ENCODE peak calls at places on chromosome 13, in eight cellular contexts. One of them, this sample, is unnamed. For H3K9me3, the result is how much of the 10 kb centered on the place peaks cover.

GRCh38 chr13:98142427-98143156 is at the start of gene FARP1:
- DNase-seq in breast epithelium: peak
- DNase-seq in sigmoid colon: peak
- DNase-seq in spleen: peak
- DNase-seq in GM12878: no peak
- DNase-seq in Panc1: no peak
- DNase-seq in HCT116: peak
- DNase-seq in stomach: peak
- DNase-seq in this sample: no peak

GRCh38 chr13:109205315-109205714 is 575.9 kb downstream of the MYO16 start:
- DNase-seq in spleen: no peak
- DNase-seq in HCT116: no peak
- DNase-seq in Panc1: no peak
- DNase-seq in GM12878: no peak
- DNase-seq in breast epithelium: no peak
- DNase-seq in stomach: no peak
- DNase-seq in sigmoid colon: no peak
- DNase-seq in this sample: no peak

GRCh38 chr13:19862511-19863313 is 737 bp downstream of the ZMYM5 start:
- DNase-seq in HCT116: no peak
- DNase-seq in breast epithelium: no peak
- DNase-seq in stomach: peak
- DNase-seq in spleen: peak
- DNase-seq in sigmoid colon: peak
- DNase-seq in GM12878: no peak
- DNase-seq in Panc1: no peak
- DNase-seq in this sample: no peak

GRCh38 chr13:51479199-51479523 is 26.3 kb upstream of the INTS6 start:
- DNase-seq in GM12878: no peak
- DNase-seq in stomach: no peak
- DNase-seq in breast epithelium: no peak
- DNase-seq in sigmoid colon: no peak
- DNase-seq in HCT116: no peak
- DNase-seq in Panc1: no peak
- DNase-seq in spleen: no peak
- DNase-seq in this sample: no peak

GRCh38 chr13:109862627-109863026 is 76.2 kb upstream of the IRS2 start:
- DNase-seq in HCT116: peak
- DNase-seq in breast epithelium: no peak
- DNase-seq in stomach: no peak
- DNase-seq in sigmoid colon: no peak
- DNase-seq in GM12878: no peak
- DNase-seq in Panc1: no peak
- DNase-seq in spleen: no peak
- DNase-seq in this sample: no peak

GRCh38 chr13:48163066-48163465 is 68.2 kb upstream of the MED4 start:
- DNase-seq in HCT116: no peak
- DNase-seq in sigmoid colon: no peak
- DNase-seq in breast epithelium: no peak
- DNase-seq in stomach: no peak
- DNase-seq in GM12878: no peak
- DNase-seq in Panc1: no peak
- DNase-seq in spleen: no peak
- DNase-seq in this sample: no peak

GRCh38 chr13:98429977-98430785 is 146.7 kb downstream of the STK24 start:
- DNase-seq in stomach: no peak
- DNase-seq in HCT116: no peak
- DNase-seq in spleen: no peak
- DNase-seq in GM12878: no peak
- DNase-seq in Panc1: no peak
- DNase-seq in sigmoid colon: no peak
- DNase-seq in breast epithelium: no peak
- DNase-seq in this sample: no peak

GRCh38 chr13:94657167-94657566 is 55.2 kb downstream of the SOX21 start:
- DNase-seq in HCT116: no peak
- DNase-seq in Panc1: no peak
- DNase-seq in spleen: no peak
- DNase-seq in sigmoid colon: no peak
- DNase-seq in GM12878: no peak
- DNase-seq in stomach: no peak
- DNase-seq in breast epithelium: no peak
- DNase-seq in this sample: no peak

GRCh38 chr13:46899801-46900200 is 2.9 kb upstream of the HTR2A start:
- DNase-seq in stomach: no peak
- DNase-seq in breast epithelium: no peak
- DNase-seq in spleen: no peak
- DNase-seq in Panc1: no peak
- DNase-seq in sigmoid colon: no peak
- DNase-seq in GM12878: no peak
- DNase-seq in HCT116: no peak
- DNase-seq in this sample: no peak

GRCh38 chr13:100290165-100290801 is 201.4 kb downstream of the PCCA start:
- DNase-seq in HCT116: no peak
- DNase-seq in breast epithelium: no peak
- DNase-seq in Panc1: no peak
- DNase-seq in spleen: no peak
- DNase-seq in GM12878: no peak
- DNase-seq in stomach: no peak
- DNase-seq in sigmoid colon: no peak
- DNase-seq in this sample: no peak

GRCh38 chr13:58630794-58631193 is 999.2 kb downstream of the PCDH17 start:
- DNase-seq in GM12878: no peak
- DNase-seq in spleen: no peak
- DNase-seq in stomach: no peak
- DNase-seq in breast epithelium: no peak
- DNase-seq in sigmoid colon: no peak
- DNase-seq in Panc1: no peak
- DNase-seq in HCT116: no peak
- DNase-seq in this sample: no peak

GRCh38 chr13:93690139-93690538 is 463.5 kb downstream of the GPC6 start:
- DNase-seq in HCT116: no peak
- DNase-seq in stomach: no peak
- DNase-seq in GM12878: no peak
- DNase-seq in breast epithelium: no peak
- DNase-seq in sigmoid colon: no peak
- DNase-seq in spleen: no peak
- DNase-seq in Panc1: no peak
- DNase-seq in this sample: no peak

GRCh38 chr13:79516590-79516989 is 35.6 kb downstream of the NDFIP2 start:
- DNase-seq in GM12878: no peak
- DNase-seq in Panc1: no peak
- DNase-seq in stomach: peak
- DNase-seq in spleen: no peak
- DNase-seq in HCT116: no peak
- DNase-seq in sigmoid colon: no peak
- DNase-seq in breast epithelium: no peak
- DNase-seq in this sample: no peak

GRCh38 chr13:76398426-76398825 is 487.8 kb downstream of the KCTD12 start:
- DNase-seq in Panc1: no peak
- DNase-seq in stomach: no peak
- DNase-seq in spleen: no peak
- DNase-seq in GM12878: no peak
- DNase-seq in sigmoid colon: no peak
- DNase-seq in HCT116: no peak
- DNase-seq in breast epithelium: no peak
- DNase-seq in this sample: no peak

GRCh38 chr13:87893982-87894527 is 222.9 kb downstream of the SLITRK5 start:
- DNase-seq in Panc1: no peak
- DNase-seq in spleen: no peak
- DNase-seq in HCT116: no peak
- DNase-seq in stomach: no peak
- DNase-seq in GM12878: no peak
- DNase-seq in breast epithelium: no peak
- DNase-seq in sigmoid colon: no peak
- DNase-seq in this sample: no peak

GRCh38 chr13:112177889-112178288 is 110.9 kb downstream of the SOX1 start:
- DNase-seq in HCT116: no peak
- DNase-seq in Panc1: no peak
- DNase-seq in sigmoid colon: no peak
- DNase-seq in GM12878: no peak
- DNase-seq in stomach: no peak
- DNase-seq in spleen: no peak
- DNase-seq in breast epithelium: no peak
- DNase-seq in this sample: no peak
- H3K9me3 ChIP-seq in HCT116: under half
- H3K9me3 ChIP-seq in Panc1: under half
- H3K9me3 ChIP-seq in sigmoid colon: under half
- H3K9me3 ChIP-seq in GM12878: under half
- H3K9me3 ChIP-seq in stomach: under half
- H3K9me3 ChIP-seq in spleen: under half
- H3K9me3 ChIP-seq in breast epithelium: under half
- H3K9me3 ChIP-seq in this sample: under half

DNA sequence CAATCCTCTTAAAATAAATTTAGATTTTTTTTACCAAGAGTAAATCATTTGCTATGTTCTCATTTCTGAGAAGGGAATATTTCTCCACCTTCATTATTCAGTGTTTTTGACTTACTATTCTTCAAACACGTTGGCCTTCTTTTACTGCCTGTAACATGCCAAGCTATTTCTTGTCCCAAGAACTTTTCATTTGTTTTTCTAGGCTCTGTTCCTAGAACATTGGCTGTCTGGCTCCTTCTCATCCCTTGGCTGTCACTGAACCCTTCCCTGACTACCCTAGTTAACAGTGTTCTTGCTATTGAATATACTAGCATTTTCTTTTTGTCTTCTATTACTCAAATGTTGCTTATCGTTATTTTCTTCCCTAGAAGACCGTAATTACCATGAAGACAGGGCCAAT is 248.1 kb downstream of the ITGBL1 start:
- DNase-seq in sigmoid colon: no peak
- DNase-seq in stomach: no peak
- DNase-seq in GM12878: no peak
- DNase-seq in Panc1: no peak
- DNase-seq in HCT116: no peak
- DNase-seq in spleen: no peak
- DNase-seq in breast epithelium: no peak
- DNase-seq in this sample: no peak
- TF ChIP-seq POLR2AphosphoS5 in sigmoid colon: no peak
- TF ChIP-seq POLR2AphosphoS5 in stomach: no peak
- TF ChIP-seq POLR2AphosphoS5 in GM12878: no peak
- TF ChIP-seq POLR2AphosphoS5 in Panc1: no peak
- TF ChIP-seq POLR2AphosphoS5 in HCT116: no peak
- TF ChIP-seq POLR2AphosphoS5 in spleen: no peak
- TF ChIP-seq POLR2AphosphoS5 in breast epithelium: no peak
- TF ChIP-seq POLR2AphosphoS5 in this sample: no peak

GRCh38 chr13:103009061-103009840 is 57.0 kb downstream of the SLC10A2 start:
- DNase-seq in HCT116: no peak
- DNase-seq in stomach: no peak
- DNase-seq in sigmoid colon: no peak
- DNase-seq in breast epithelium: no peak
- DNase-seq in GM12878: no peak
- DNase-seq in spleen: no peak
- DNase-seq in Panc1: no peak
- DNase-seq in this sample: no peak

GRCh38 chr13:103002279-103002678 is 63.9 kb downstream of the SLC10A2 start:
- DNase-seq in GM12878: no peak
- DNase-seq in HCT116: no peak
- DNase-seq in spleen: no peak
- DNase-seq in Panc1: no peak
- DNase-seq in sigmoid colon: no peak
- DNase-seq in breast epithelium: no peak
- DNase-seq in stomach: no peak
- DNase-seq in this sample: no peak

GRCh38 chr13:103007427-103007762 is 58.8 kb downstream of the SLC10A2 start:
- DNase-seq in HCT116: no peak
- DNase-seq in Panc1: no peak
- DNase-seq in spleen: no peak
- DNase-seq in stomach: no peak
- DNase-seq in breast epithelium: no peak
- DNase-seq in GM12878: no peak
- DNase-seq in sigmoid colon: no peak
- DNase-seq in this sample: no peak

GRCh38 chr13:103004790-103005307 is 61.4 kb downstream of the SLC10A2 start:
- DNase-seq in HCT116: no peak
- DNase-seq in spleen: no peak
- DNase-seq in Panc1: no peak
- DNase-seq in GM12878: no peak
- DNase-seq in sigmoid colon: no peak
- DNase-seq in stomach: no peak
- DNase-seq in breast epithelium: no peak
- DNase-seq in this sample: no peak

DNA sequence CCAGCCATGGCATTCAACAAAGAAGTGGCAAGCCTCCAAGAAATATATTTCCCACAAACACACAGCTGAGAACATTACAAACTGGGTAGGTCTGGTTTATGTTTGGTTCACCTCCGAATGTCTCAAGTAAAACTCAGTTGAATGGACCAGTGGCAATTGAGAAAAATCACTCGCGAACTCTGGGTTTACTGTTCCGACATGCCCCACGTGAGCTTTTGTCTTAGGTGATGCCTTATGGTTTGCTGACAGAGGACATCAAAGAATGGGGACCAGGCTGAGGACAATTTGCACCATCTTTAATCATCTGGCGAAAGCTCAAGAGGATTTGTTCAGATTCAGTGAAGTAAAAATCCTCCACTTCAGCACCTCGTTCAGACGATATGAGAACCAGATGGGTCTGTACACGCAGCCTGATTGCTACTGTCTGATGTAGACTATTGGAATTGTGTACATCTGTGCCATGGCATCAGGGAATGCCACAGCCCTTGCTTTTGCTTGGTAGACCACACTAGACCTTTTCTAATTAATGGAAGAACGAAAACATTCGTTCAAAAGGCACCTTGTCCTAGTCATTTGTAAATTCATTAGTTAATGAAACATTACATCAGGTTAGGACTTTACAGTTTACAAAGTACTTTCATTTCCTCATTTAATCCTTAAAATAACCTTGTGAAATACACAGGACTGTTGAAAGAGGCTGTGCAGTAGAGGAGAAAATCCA is 59.4 kb downstream of the SLC10A2 start:
- DNase-seq in spleen: no peak
- DNase-seq in HCT116: no peak
- DNase-seq in stomach: no peak
- DNase-seq in sigmoid colon: no peak
- DNase-seq in Panc1: no peak
- DNase-seq in breast epithelium: no peak
- DNase-seq in GM12878: peak
- DNase-seq in this sample: no peak
- H3K9me3 ChIP-seq in spleen: under half
- H3K9me3 ChIP-seq in HCT116: under half
- H3K9me3 ChIP-seq in stomach: under half
- H3K9me3 ChIP-seq in sigmoid colon: under half
- H3K9me3 ChIP-seq in Panc1: under half
- H3K9me3 ChIP-seq in breast epithelium: under half
- H3K9me3 ChIP-seq in GM12878: under half
- H3K9me3 ChIP-seq in this sample: under half

GRCh38 chr13:30196025-30196424 is 111.3 kb downstream of the KATNAL1 start:
- DNase-seq in HCT116: peak
- DNase-seq in breast epithelium: no peak
- DNase-seq in stomach: no peak
- DNase-seq in sigmoid colon: no peak
- DNase-seq in GM12878: no peak
- DNase-seq in spleen: no peak
- DNase-seq in Panc1: no peak
- DNase-seq in this sample: no peak
- TF ChIP-seq POLR2AphosphoS5 in HCT116: no peak
- TF ChIP-seq POLR2AphosphoS5 in breast epithelium: no peak
- TF ChIP-seq POLR2AphosphoS5 in stomach: no peak
- TF ChIP-seq POLR2AphosphoS5 in sigmoid colon: no peak
- TF ChIP-seq POLR2AphosphoS5 in GM12878: no peak
- TF ChIP-seq POLR2AphosphoS5 in spleen: no peak
- TF ChIP-seq POLR2AphosphoS5 in Panc1: no peak
- TF ChIP-seq POLR2AphosphoS5 in this sample: no peak

GRCh38 chr13:105341758-105342157 is 1193.7 kb downstream of the EFNB2 start:
- DNase-seq in Panc1: no peak
- DNase-seq in HCT116: no peak
- DNase-seq in breast epithelium: no peak
- DNase-seq in spleen: no peak
- DNase-seq in stomach: no peak
- DNase-seq in sigmoid colon: no peak
- DNase-seq in GM12878: no peak
- DNase-seq in this sample: no peak
- H3K9me3 ChIP-seq in Panc1: under half
- H3K9me3 ChIP-seq in HCT116: under half
- H3K9me3 ChIP-seq in breast epithelium: under half
- H3K9me3 ChIP-seq in spleen: under half
- H3K9me3 ChIP-seq in stomach: under half
- H3K9me3 ChIP-seq in sigmoid colon: under half
- H3K9me3 ChIP-seq in GM12878: under half
- H3K9me3 ChIP-seq in this sample: under half